ENCODE peak calls at places on chromosomes 7 and 10, in seven cellular contexts. One of them, this sample, is unnamed.

GRCh38 chr7:114789942-114790341 is 132.0 kb upstream of the MDFIC start:
- DNase-seq in fibroblast of lung: peak; percentile 82
- DNase-seq in BE2C: no peak
- DNase-seq in mesendoderm: no peak
- DNase-seq in neural crest cell: no peak
- DNase-seq in neuronal stem cell: no peak
- DNase-seq in brain microvascular endothelial cell: peak; percentile 89
- DNase-seq in this sample: peak; percentile 42

GRCh38 chr7:390761-391410 is 100.9 kb downstream of the FOXL3 start:
- DNase-seq in neuronal stem cell: no peak
- DNase-seq in brain microvascular endothelial cell: no peak
- DNase-seq in BE2C: no peak
- DNase-seq in neural crest cell: no peak
- DNase-seq in fibroblast of lung: no peak
- DNase-seq in mesendoderm: no peak
- DNase-seq in this sample: no peak

GRCh38 chr7:128923411-128923800 is 12.9 kb upstream of the KCP start:
- DNase-seq in mesendoderm: no peak
- DNase-seq in BE2C: no peak
- DNase-seq in fibroblast of lung: no peak
- DNase-seq in neural crest cell: no peak
- DNase-seq in neuronal stem cell: no peak
- DNase-seq in brain microvascular endothelial cell: no peak
- DNase-seq in this sample: no peak

GRCh38 chr7:139387594-139387993 is 27.9 kb downstream of the LUC7L2 start:
- DNase-seq in neural crest cell: no peak
- DNase-seq in BE2C: no peak
- DNase-seq in fibroblast of lung: no peak
- DNase-seq in brain microvascular endothelial cell: no peak
- DNase-seq in neuronal stem cell: no peak
- DNase-seq in mesendoderm: no peak
- DNase-seq in this sample: no peak

GRCh38 chr7:57305192-57305748 is 144.7 kb upstream of the ZNF716 start:
- DNase-seq in BE2C: no peak
- DNase-seq in neural crest cell: no peak
- DNase-seq in neuronal stem cell: no peak
- DNase-seq in mesendoderm: no peak
- DNase-seq in brain microvascular endothelial cell: no peak
- DNase-seq in fibroblast of lung: no peak
- DNase-seq in this sample: no peak

GRCh38 chr7:70693300-70693689 is 438.6 kb upstream of the GALNT17 start:
- DNase-seq in fibroblast of lung: peak; percentile 53
- DNase-seq in mesendoderm: no peak
- DNase-seq in neural crest cell: no peak
- DNase-seq in BE2C: no peak
- DNase-seq in neuronal stem cell: no peak
- DNase-seq in brain microvascular endothelial cell: no peak
- DNase-seq in this sample: peak; percentile 43

GRCh38 chr7:129066290-129067131 is 11.6 kb upstream of the TNPO3 start:
- DNase-seq in mesendoderm: peak; percentile 85
- DNase-seq in BE2C: no peak
- DNase-seq in neural crest cell: no peak
- DNase-seq in neuronal stem cell: no peak
- DNase-seq in fibroblast of lung: peak; percentile 72
- DNase-seq in brain microvascular endothelial cell: peak; percentile 74
- DNase-seq in this sample: peak; percentile 37

GRCh38 chr10:126634915-126635314 is 35.6 kb downstream of the C10orf90 start:
- DNase-seq in mesendoderm: no peak
- DNase-seq in neural crest cell: no peak
- DNase-seq in fibroblast of lung: no peak
- DNase-seq in BE2C: no peak
- DNase-seq in brain microvascular endothelial cell: no peak
- DNase-seq in neuronal stem cell: no peak
- DNase-seq in this sample: no peak

GRCh38 chr7:95883208-95883607 is 110.9 kb downstream of the DYNC1I1 start:
- DNase-seq in brain microvascular endothelial cell: no peak
- DNase-seq in fibroblast of lung: no peak
- DNase-seq in neural crest cell: no peak
- DNase-seq in mesendoderm: no peak
- DNase-seq in neuronal stem cell: no peak
- DNase-seq in BE2C: no peak
- DNase-seq in this sample: no peak

GRCh38 chr10:61592581-61592980 is 70.1 kb upstream of the CABCOCO1 start:
- DNase-seq in BE2C: peak; percentile 17
- DNase-seq in neural crest cell: no peak
- DNase-seq in brain microvascular endothelial cell: peak; percentile 24
- DNase-seq in fibroblast of lung: peak; percentile 10
- DNase-seq in neuronal stem cell: no peak
- DNase-seq in mesendoderm: peak; percentile 68
- DNase-seq in this sample: no peak

GRCh38 chr10:14653271-14654161 is 121.2 kb downstream of the FAM107B start:
- DNase-seq in neural crest cell: no peak
- DNase-seq in mesendoderm: peak; percentile 93
- DNase-seq in brain microvascular endothelial cell: peak; percentile 71
- DNase-seq in BE2C: peak; percentile 60
- DNase-seq in fibroblast of lung: peak; percentile 82
- DNase-seq in neuronal stem cell: peak; percentile 78
- DNase-seq in this sample: peak; percentile 58

GRCh38 chr7:98174334-98175259 is 36.6 kb upstream of the BHLHA15 start:
- DNase-seq in neuronal stem cell: no peak
- DNase-seq in neural crest cell: no peak
- DNase-seq in brain microvascular endothelial cell: no peak
- DNase-seq in fibroblast of lung: no peak
- DNase-seq in mesendoderm: no peak
- DNase-seq in BE2C: no peak
- DNase-seq in this sample: no peak

GRCh38 chr7:102927303-102927933 is 14.6 kb downstream of the LRRC17 start:
- DNase-seq in brain microvascular endothelial cell: no peak
- DNase-seq in BE2C: no peak
- DNase-seq in fibroblast of lung: no peak
- DNase-seq in mesendoderm: no peak
- DNase-seq in neural crest cell: no peak
- DNase-seq in neuronal stem cell: no peak
- DNase-seq in this sample: peak; percentile 15

GRCh38 chr10:93777092-93777491 is 19.4 kb downstream of the LGI1 start:
- DNase-seq in neural crest cell: no peak
- DNase-seq in neuronal stem cell: no peak
- DNase-seq in brain microvascular endothelial cell: no peak
- DNase-seq in fibroblast of lung: no peak
- DNase-seq in mesendoderm: peak; percentile 29
- DNase-seq in BE2C: no peak
- DNase-seq in this sample: no peak

GRCh38 chr7:28835800-28836199 is 122.3 kb downstream of the TRIL start:
- DNase-seq in BE2C: no peak
- DNase-seq in mesendoderm: no peak
- DNase-seq in brain microvascular endothelial cell: peak; percentile 63
- DNase-seq in neural crest cell: no peak
- DNase-seq in neuronal stem cell: no peak
- DNase-seq in fibroblast of lung: peak; percentile 59
- DNase-seq in this sample: peak; percentile 45

GRCh38 chr10:29860159-29860558 is 199.2 kb downstream of the JCAD start:
- DNase-seq in fibroblast of lung: peak; percentile 62
- DNase-seq in BE2C: no peak
- DNase-seq in neural crest cell: no peak
- DNase-seq in brain microvascular endothelial cell: peak; percentile 25
- DNase-seq in neuronal stem cell: no peak
- DNase-seq in mesendoderm: no peak
- DNase-seq in this sample: no peak

GRCh38 chr7:151769189-151769821 is 107.6 kb downstream of the PRKAG2 start:
- DNase-seq in mesendoderm: no peak
- DNase-seq in neural crest cell: no peak
- DNase-seq in BE2C: no peak
- DNase-seq in neuronal stem cell: no peak
- DNase-seq in brain microvascular endothelial cell: no peak
- DNase-seq in fibroblast of lung: no peak
- DNase-seq in this sample: no peak

GRCh38 chr7:50664461-50664922 is 99.3 kb upstream of the DDC start:
- DNase-seq in neural crest cell: no peak
- DNase-seq in brain microvascular endothelial cell: peak; percentile 42
- DNase-seq in fibroblast of lung: peak; percentile 60
- DNase-seq in BE2C: no peak
- DNase-seq in mesendoderm: no peak
- DNase-seq in neuronal stem cell: no peak
- DNase-seq in this sample: peak; percentile 50

GRCh38 chr7:73342645-73343044 is 14.7 kb downstream of the FKBP6 start:
- DNase-seq in neural crest cell: no peak
- DNase-seq in BE2C: peak; percentile 35
- DNase-seq in neuronal stem cell: peak; percentile 26
- DNase-seq in brain microvascular endothelial cell: peak; percentile 68
- DNase-seq in mesendoderm: peak; percentile 93
- DNase-seq in fibroblast of lung: peak; percentile 78
- DNase-seq in this sample: peak; percentile 84

GRCh38 chr10:80660266-80660665 is 122.6 kb downstream of the SH2D4B start:
- DNase-seq in fibroblast of lung: no peak
- DNase-seq in neuronal stem cell: no peak
- DNase-seq in BE2C: no peak
- DNase-seq in mesendoderm: no peak
- DNase-seq in brain microvascular endothelial cell: no peak
- DNase-seq in neural crest cell: no peak
- DNase-seq in this sample: no peak

GRCh38 chr7:76400248-76400647 is 9.2 kb downstream of the SSC4D start:
- DNase-seq in mesendoderm: no peak
- DNase-seq in brain microvascular endothelial cell: no peak
- DNase-seq in neural crest cell: no peak
- DNase-seq in fibroblast of lung: no peak
- DNase-seq in BE2C: no peak
- DNase-seq in neuronal stem cell: no peak
- DNase-seq in this sample: no peak

GRCh38 chr7:78770422-78771410 is 682.8 kb downstream of the MAGI2 start:
- DNase-seq in fibroblast of lung: peak; percentile 59
- DNase-seq in brain microvascular endothelial cell: no peak
- DNase-seq in neural crest cell: no peak
- DNase-seq in mesendoderm: peak; percentile 93
- DNase-seq in BE2C: no peak
- DNase-seq in neuronal stem cell: no peak
- DNase-seq in this sample: no peak

GRCh38 chr10:33616921-33617320 is 282.5 kb upstream of the NRP1 start:
- DNase-seq in mesendoderm: peak; percentile 13
- DNase-seq in BE2C: no peak
- DNase-seq in fibroblast of lung: peak; percentile 27
- DNase-seq in neural crest cell: no peak
- DNase-seq in brain microvascular endothelial cell: no peak
- DNase-seq in neuronal stem cell: no peak
- DNase-seq in this sample: no peak

GRCh38 chr10:16612148-16612742 is 90.6 kb upstream of the C1QL3 start:
- DNase-seq in neural crest cell: peak; percentile 32
- DNase-seq in neuronal stem cell: peak; percentile 73
- DNase-seq in mesendoderm: peak; percentile 71
- DNase-seq in fibroblast of lung: peak; percentile 42
- DNase-seq in BE2C: no peak
- DNase-seq in brain microvascular endothelial cell: peak; percentile 23
- DNase-seq in this sample: peak; percentile 35

GRCh38 chr10:44125879-44126675 is 258.8 kb downstream of the CXCL12 start:
- DNase-seq in neuronal stem cell: no peak
- DNase-seq in brain microvascular endothelial cell: peak; percentile 11
- DNase-seq in neural crest cell: no peak
- DNase-seq in BE2C: no peak
- DNase-seq in mesendoderm: no peak
- DNase-seq in fibroblast of lung: peak; percentile 66
- DNase-seq in this sample: peak; percentile 47

GRCh38 chr7:3482147-3482921 is 181.3 kb downstream of the SDK1 start:
- DNase-seq in mesendoderm: peak; percentile 95
- DNase-seq in brain microvascular endothelial cell: peak; percentile 59
- DNase-seq in neuronal stem cell: peak; percentile 40
- DNase-seq in fibroblast of lung: peak; percentile 59
- DNase-seq in BE2C: peak; percentile 12
- DNase-seq in neural crest cell: peak; percentile 25
- DNase-seq in this sample: no peak

This sample was measured in AG08396.